ENCODE peak calls at places on chromosomes 11 and 22, in ten cellular contexts. One of them, this sample, is unnamed.

GRCh38 chr22:32652609-32653008 is 148.9 kb upstream of the TIMP3 start:
- DNase-seq in spleen: no peak
- DNase-seq in germinal center: no peak
- DNase-seq in activated CD8-positive, alpha-beta memory T cell treated with anti-CD3 and anti-CD28 coated beads for 1 hour: no peak
- DNase-seq in stimulated activated CD4-positive, alpha-beta T cell treated with anti-CD3 and anti-CD28 coated beads, Interleukin-15, amount 100 ng/mL, for 1 hour: no peak
- DNase-seq in nephron progenitor cell: no peak
- DNase-seq in activated T-helper 1 cell treated with anti-CD3 and anti-CD28 coated beads, Interleukin-12 subunit alpha, Interleukin-12 subunit beta, Interleukin-2, Interleukin-4 antibody, amounts not matched to agents 30 ng/mL and 10 ng/mL and 1 ng/mL, durations not matched to agents 14 hours and 24 hours and 36 hours: no peak
- DNase-seq in IMR-90: no peak
- DNase-seq in sciatic nerve: no peak
- DNase-seq in fibroblast of gingiva: no peak
- DNase-seq in this sample: no peak

GRCh38 chr22:38397189-38398097 is 57.6 kb downstream of the KCNJ4 start:
- DNase-seq in sciatic nerve: no peak
- DNase-seq in spleen: peak; percentile 89
- DNase-seq in nephron progenitor cell: peak; percentile 48
- DNase-seq in fibroblast of gingiva: peak; percentile 58
- DNase-seq in IMR-90: no peak
- DNase-seq in activated T-helper 1 cell treated with anti-CD3 and anti-CD28 coated beads, Interleukin-12 subunit alpha, Interleukin-12 subunit beta, Interleukin-2, Interleukin-4 antibody, amounts not matched to agents 30 ng/mL and 10 ng/mL and 1 ng/mL, durations not matched to agents 14 hours and 24 hours and 36 hours: no peak
- DNase-seq in germinal center: no peak
- DNase-seq in stimulated activated CD4-positive, alpha-beta T cell treated with anti-CD3 and anti-CD28 coated beads, Interleukin-15, amount 100 ng/mL, for 1 hour: no peak
- DNase-seq in activated CD8-positive, alpha-beta memory T cell treated with anti-CD3 and anti-CD28 coated beads for 1 hour: no peak
- DNase-seq in this sample: no peak

GRCh38 chr22:47435204-47435487 is 672.7 kb downstream of the TBC1D22A start:
- DNase-seq in spleen: no peak
- DNase-seq in activated T-helper 1 cell treated with anti-CD3 and anti-CD28 coated beads, Interleukin-12 subunit alpha, Interleukin-12 subunit beta, Interleukin-2, Interleukin-4 antibody, amounts not matched to agents 30 ng/mL and 10 ng/mL and 1 ng/mL, durations not matched to agents 14 hours and 24 hours and 36 hours: no peak
- DNase-seq in stimulated activated CD4-positive, alpha-beta T cell treated with anti-CD3 and anti-CD28 coated beads, Interleukin-15, amount 100 ng/mL, for 1 hour: no peak
- DNase-seq in sciatic nerve: no peak
- DNase-seq in fibroblast of gingiva: no peak
- DNase-seq in activated CD8-positive, alpha-beta memory T cell treated with anti-CD3 and anti-CD28 coated beads for 1 hour: no peak
- DNase-seq in germinal center: no peak
- DNase-seq in IMR-90: no peak
- DNase-seq in nephron progenitor cell: no peak
- DNase-seq in this sample: no peak

GRCh38 chr22:21972293-21972779 is 10.3 kb downstream of the TOP3B start:
- DNase-seq in IMR-90: peak; percentile 23
- DNase-seq in activated T-helper 1 cell treated with anti-CD3 and anti-CD28 coated beads, Interleukin-12 subunit alpha, Interleukin-12 subunit beta, Interleukin-2, Interleukin-4 antibody, amounts not matched to agents 30 ng/mL and 10 ng/mL and 1 ng/mL, durations not matched to agents 14 hours and 24 hours and 36 hours: peak; percentile 24
- DNase-seq in stimulated activated CD4-positive, alpha-beta T cell treated with anti-CD3 and anti-CD28 coated beads, Interleukin-15, amount 100 ng/mL, for 1 hour: peak; percentile 39
- DNase-seq in sciatic nerve: no peak
- DNase-seq in germinal center: peak; percentile 85
- DNase-seq in spleen: no peak
- DNase-seq in activated CD8-positive, alpha-beta memory T cell treated with anti-CD3 and anti-CD28 coated beads for 1 hour: no peak
- DNase-seq in fibroblast of gingiva: no peak
- DNase-seq in nephron progenitor cell: peak; percentile 75
- DNase-seq in this sample: no peak

GRCh38 chr11:12206529-12206928 is 96.1 kb downstream of the MICAL2 start:
- DNase-seq in sciatic nerve: no peak
- DNase-seq in germinal center: no peak
- DNase-seq in activated CD8-positive, alpha-beta memory T cell treated with anti-CD3 and anti-CD28 coated beads for 1 hour: no peak
- DNase-seq in activated T-helper 1 cell treated with anti-CD3 and anti-CD28 coated beads, Interleukin-12 subunit alpha, Interleukin-12 subunit beta, Interleukin-2, Interleukin-4 antibody, amounts not matched to agents 30 ng/mL and 10 ng/mL and 1 ng/mL, durations not matched to agents 14 hours and 24 hours and 36 hours: no peak
- DNase-seq in stimulated activated CD4-positive, alpha-beta T cell treated with anti-CD3 and anti-CD28 coated beads, Interleukin-15, amount 100 ng/mL, for 1 hour: no peak
- DNase-seq in nephron progenitor cell: no peak
- DNase-seq in IMR-90: peak; percentile 42
- DNase-seq in fibroblast of gingiva: no peak
- DNase-seq in spleen: no peak
- DNase-seq in this sample: no peak

GRCh38 chr22:19085233-19086043 is 36.8 kb downstream of the DGCR2 start:
- DNase-seq in fibroblast of gingiva: peak; percentile 29
- DNase-seq in IMR-90: peak; percentile 52
- DNase-seq in sciatic nerve: no peak
- DNase-seq in nephron progenitor cell: no peak
- DNase-seq in activated T-helper 1 cell treated with anti-CD3 and anti-CD28 coated beads, Interleukin-12 subunit alpha, Interleukin-12 subunit beta, Interleukin-2, Interleukin-4 antibody, amounts not matched to agents 30 ng/mL and 10 ng/mL and 1 ng/mL, durations not matched to agents 14 hours and 24 hours and 36 hours: no peak
- DNase-seq in germinal center: peak; percentile 30
- DNase-seq in spleen: no peak
- DNase-seq in activated CD8-positive, alpha-beta memory T cell treated with anti-CD3 and anti-CD28 coated beads for 1 hour: no peak
- DNase-seq in stimulated activated CD4-positive, alpha-beta T cell treated with anti-CD3 and anti-CD28 coated beads, Interleukin-15, amount 100 ng/mL, for 1 hour: no peak
- DNase-seq in this sample: peak; percentile 18

GRCh38 chr11:62193954-62194353 is 3.9 kb downstream of the SCGB1D1 start:
- DNase-seq in nephron progenitor cell: peak; percentile 54
- DNase-seq in sciatic nerve: no peak
- DNase-seq in stimulated activated CD4-positive, alpha-beta T cell treated with anti-CD3 and anti-CD28 coated beads, Interleukin-15, amount 100 ng/mL, for 1 hour: no peak
- DNase-seq in fibroblast of gingiva: no peak
- DNase-seq in germinal center: no peak
- DNase-seq in activated T-helper 1 cell treated with anti-CD3 and anti-CD28 coated beads, Interleukin-12 subunit alpha, Interleukin-12 subunit beta, Interleukin-2, Interleukin-4 antibody, amounts not matched to agents 30 ng/mL and 10 ng/mL and 1 ng/mL, durations not matched to agents 14 hours and 24 hours and 36 hours: no peak
- DNase-seq in IMR-90: no peak
- DNase-seq in activated CD8-positive, alpha-beta memory T cell treated with anti-CD3 and anti-CD28 coated beads for 1 hour: no peak
- DNase-seq in spleen: no peak
- DNase-seq in this sample: no peak

GRCh38 chr22:46175631-46176030 is 25.3 kb downstream of the PPARA start:
- DNase-seq in nephron progenitor cell: no peak
- DNase-seq in germinal center: no peak
- DNase-seq in IMR-90: peak; percentile 86
- DNase-seq in activated CD8-positive, alpha-beta memory T cell treated with anti-CD3 and anti-CD28 coated beads for 1 hour: no peak
- DNase-seq in stimulated activated CD4-positive, alpha-beta T cell treated with anti-CD3 and anti-CD28 coated beads, Interleukin-15, amount 100 ng/mL, for 1 hour: no peak
- DNase-seq in spleen: no peak
- DNase-seq in sciatic nerve: no peak
- DNase-seq in fibroblast of gingiva: peak; percentile 57
- DNase-seq in activated T-helper 1 cell treated with anti-CD3 and anti-CD28 coated beads, Interleukin-12 subunit alpha, Interleukin-12 subunit beta, Interleukin-2, Interleukin-4 antibody, amounts not matched to agents 30 ng/mL and 10 ng/mL and 1 ng/mL, durations not matched to agents 14 hours and 24 hours and 36 hours: no peak
- DNase-seq in this sample: no peak

GRCh38 chr22:32265882-32266767 is 11.0 kb upstream of the SLC5A4 start:
- DNase-seq in sciatic nerve: peak; percentile 77
- DNase-seq in nephron progenitor cell: peak; percentile 74
- DNase-seq in activated CD8-positive, alpha-beta memory T cell treated with anti-CD3 and anti-CD28 coated beads for 1 hour: peak; percentile 1
- DNase-seq in IMR-90: peak; percentile 67
- DNase-seq in activated T-helper 1 cell treated with anti-CD3 and anti-CD28 coated beads, Interleukin-12 subunit alpha, Interleukin-12 subunit beta, Interleukin-2, Interleukin-4 antibody, amounts not matched to agents 30 ng/mL and 10 ng/mL and 1 ng/mL, durations not matched to agents 14 hours and 24 hours and 36 hours: peak; percentile 33
- DNase-seq in germinal center: peak; percentile 40
- DNase-seq in spleen: peak; percentile 80
- DNase-seq in stimulated activated CD4-positive, alpha-beta T cell treated with anti-CD3 and anti-CD28 coated beads, Interleukin-15, amount 100 ng/mL, for 1 hour: peak; percentile 53
- DNase-seq in fibroblast of gingiva: peak; percentile 60
- DNase-seq in this sample: peak; percentile 68

GRCh38 chr11:83194284-83195175 is 1.0 kb downstream of the ANKRD42 start:
- DNase-seq in IMR-90: peak; percentile 77
- DNase-seq in activated CD8-positive, alpha-beta memory T cell treated with anti-CD3 and anti-CD28 coated beads for 1 hour: peak; percentile 13
- DNase-seq in activated T-helper 1 cell treated with anti-CD3 and anti-CD28 coated beads, Interleukin-12 subunit alpha, Interleukin-12 subunit beta, Interleukin-2, Interleukin-4 antibody, amounts not matched to agents 30 ng/mL and 10 ng/mL and 1 ng/mL, durations not matched to agents 14 hours and 24 hours and 36 hours: peak; percentile 51
- DNase-seq in fibroblast of gingiva: peak; percentile 84
- DNase-seq in spleen: peak; percentile 93
- DNase-seq in stimulated activated CD4-positive, alpha-beta T cell treated with anti-CD3 and anti-CD28 coated beads, Interleukin-15, amount 100 ng/mL, for 1 hour: peak; percentile 16
- DNase-seq in nephron progenitor cell: peak; percentile 64
- DNase-seq in germinal center: peak; percentile 69
- DNase-seq in sciatic nerve: peak; percentile 73
- DNase-seq in this sample: peak; percentile 19

GRCh38 chr11:1907955-1908354 is 11.5 kb upstream of the TNNT3 start:
- DNase-seq in IMR-90: no peak
- DNase-seq in stimulated activated CD4-positive, alpha-beta T cell treated with anti-CD3 and anti-CD28 coated beads, Interleukin-15, amount 100 ng/mL, for 1 hour: no peak
- DNase-seq in sciatic nerve: peak; percentile 49
- DNase-seq in germinal center: no peak
- DNase-seq in nephron progenitor cell: no peak
- DNase-seq in activated CD8-positive, alpha-beta memory T cell treated with anti-CD3 and anti-CD28 coated beads for 1 hour: no peak
- DNase-seq in activated T-helper 1 cell treated with anti-CD3 and anti-CD28 coated beads, Interleukin-12 subunit alpha, Interleukin-12 subunit beta, Interleukin-2, Interleukin-4 antibody, amounts not matched to agents 30 ng/mL and 10 ng/mL and 1 ng/mL, durations not matched to agents 14 hours and 24 hours and 36 hours: no peak
- DNase-seq in fibroblast of gingiva: no peak
- DNase-seq in spleen: no peak
- DNase-seq in this sample: no peak

GRCh38 chr11:47448566-47449427 is at the start of gene RAPSN:
- DNase-seq in stimulated activated CD4-positive, alpha-beta T cell treated with anti-CD3 and anti-CD28 coated beads, Interleukin-15, amount 100 ng/mL, for 1 hour: no peak
- DNase-seq in germinal center: no peak
- DNase-seq in activated T-helper 1 cell treated with anti-CD3 and anti-CD28 coated beads, Interleukin-12 subunit alpha, Interleukin-12 subunit beta, Interleukin-2, Interleukin-4 antibody, amounts not matched to agents 30 ng/mL and 10 ng/mL and 1 ng/mL, durations not matched to agents 14 hours and 24 hours and 36 hours: no peak
- DNase-seq in activated CD8-positive, alpha-beta memory T cell treated with anti-CD3 and anti-CD28 coated beads for 1 hour: no peak
- DNase-seq in IMR-90: no peak
- DNase-seq in nephron progenitor cell: no peak
- DNase-seq in sciatic nerve: no peak
- DNase-seq in spleen: no peak
- DNase-seq in fibroblast of gingiva: no peak
- DNase-seq in this sample: no peak

GRCh38 chr11:2789331-2789730 is 89.5 kb upstream of the KCNQ1OT1 start:
- DNase-seq in IMR-90: no peak
- DNase-seq in nephron progenitor cell: no peak
- DNase-seq in stimulated activated CD4-positive, alpha-beta T cell treated with anti-CD3 and anti-CD28 coated beads, Interleukin-15, amount 100 ng/mL, for 1 hour: no peak
- DNase-seq in spleen: peak; percentile 48
- DNase-seq in activated CD8-positive, alpha-beta memory T cell treated with anti-CD3 and anti-CD28 coated beads for 1 hour: no peak
- DNase-seq in germinal center: no peak
- DNase-seq in activated T-helper 1 cell treated with anti-CD3 and anti-CD28 coated beads, Interleukin-12 subunit alpha, Interleukin-12 subunit beta, Interleukin-2, Interleukin-4 antibody, amounts not matched to agents 30 ng/mL and 10 ng/mL and 1 ng/mL, durations not matched to agents 14 hours and 24 hours and 36 hours: no peak
- DNase-seq in fibroblast of gingiva: no peak
- DNase-seq in sciatic nerve: peak; percentile 40
- DNase-seq in this sample: no peak

This sample was measured in astrocyte of the cerebellum.